ENCODE peak calls at places on chromosomes 7 and 10, in eight cellular contexts. F is amniotic stem cell; Z is naive thymus-derived CD8-positive, alpha-beta T cell; D is sciatic nerve; P is NCI-H1105; Y is CD8-positive, alpha-beta memory T cell; E is adipocyte; Q is activated CD4-positive, alpha-beta T cell treated with anti-CD3 and anti-CD28 coated beads, Interleukin-2, amount 10 ng/mL, durations not matched to agents 7 days and 5 days. G is an unnamed sample.

GRCh38 chr10:14751576-14752330 is 22.9 kb downstream of the FAM107B start:
- DNase-seq in F (no peak), Z (no peak), D (peak; percentile 75), P (no peak), Y (no peak), E (peak; percentile 34), Q (no peak), G (peak; percentile 58)

GRCh38 chr7:34463830-34464229 is 194.2 kb upstream of the NPSR1 start:
- DNase-seq in F (no peak), Z (no peak), D (no peak), P (no peak), Y (no peak), E (no peak), Q (no peak), G (no peak)

GRCh38 chr10:1515780-1516491 is 221.4 kb downstream of the ADARB2 start:
- DNase-seq in F (no peak), Z (no peak), D (no peak), P (no peak), Y (no peak), E (no peak), Q (no peak), G (no peak)

GRCh38 chr10:3172081-3172445 is 519 bp downstream of the PITRM1 start:
- DNase-seq in F (peak; percentile 57), Z (no peak), D (no peak), P (no peak), Y (no peak), E (peak; percentile 78), Q (no peak), G (peak; percentile 85)

GRCh38 chr7:4003536-4003935 is 678.6 kb upstream of the FOXK1 start:
- DNase-seq in F (no peak), Z (no peak), D (no peak), P (no peak), Y (no peak), E (no peak), Q (no peak), G (no peak)

GRCh38 chr10:98268694-98269386 is 846 bp upstream of the LOXL4 start:
- DNase-seq in F (no peak), Z (no peak), D (no peak), P (no peak), Y (no peak), E (no peak), Q (no peak), G (peak; percentile 36)

GRCh38 chr10:73759512-73760115 is 15.4 kb downstream of the SEC24C start:
- DNase-seq in F (no peak), Z (no peak), D (no peak), P (peak; percentile 48), Y (peak; percentile 49), E (no peak), Q (peak; percentile 48), G (no peak)

GRCh38 chr10:72175166-72175565 is 40.6 kb upstream of the ANAPC16 start:
- DNase-seq in F (no peak), Z (no peak), D (no peak), P (no peak), Y (no peak), E (peak; percentile 69), Q (no peak), G (peak; percentile 77)

GRCh38 chr10:92641492-92641891 is 48.3 kb upstream of the HHEX start:
- DNase-seq in F (no peak), Z (no peak), D (no peak), P (no peak), Y (no peak), E (no peak), Q (no peak), G (no peak)

GRCh38 chr10:11631890-11632587 is 20.6 kb upstream of the USP6NL start:
- DNase-seq in F (no peak), Z (no peak), D (no peak), P (no peak), Y (peak; percentile 28), E (no peak), Q (peak; percentile 70), G (no peak)

GRCh38 chr7:37342665-37343471 is 105.8 kb downstream of the ELMO1 start:
- DNase-seq in F (no peak), Z (peak; percentile 84), D (no peak), P (no peak), Y (peak; percentile 70), E (no peak), Q (peak; percentile 82), G (no peak)

GRCh38 chr7:73461782-73462285 is 28.3 kb downstream of the FZD9 start:
- DNase-seq in F (no peak), Z (no peak), D (no peak), P (no peak), Y (no peak), E (no peak), Q (no peak), G (no peak)

GRCh38 chr7:150631866-150632864 is at the start of gene GIMAP6:
- DNase-seq in F (no peak), Z (peak; percentile 69), D (no peak), P (no peak), Y (peak; percentile 58), E (no peak), Q (peak; percentile 57), G (no peak)